ENCODE peak calls at places on chromosomes 3 and 15, in six cellular contexts. B is WERI-Rb-1; F is breast epithelium; K is tibial nerve; V is osteoblast; N is CD4-positive, alpha-beta T cell. P is an unnamed sample.

GRCh38 chr3:141707741-141708203 is 30.3 kb upstream of the RNF7 start:
- DNase-seq in B (no peak), F (no peak), K (no peak), V (peak; percentile 18), N (no peak), P (no peak)

GRCh38 chr15:51038258-51039042 is 56.3 kb downstream of the TNFAIP8L3 start:
- DNase-seq in B (no peak), F (no peak), K (no peak), V (peak; percentile 42), N (no peak), P (no peak)

GRCh38 chr15:99732711-99733267 is 448 bp downstream of the LYSMD4 start:
- DNase-seq in B (no peak), F (peak; percentile 24), K (no peak), V (peak; percentile 79), N (no peak), P (no peak)

GRCh38 chr15:68252925-68253534 is 23.5 kb upstream of the CLN6 start:
- DNase-seq in B (peak; percentile 49), F (no peak), K (peak; percentile 81), V (peak; percentile 92), N (no peak), P (no peak)

GRCh38 chr15:99085413-99086326 is 19.2 kb upstream of the SYNM start:
- DNase-seq in B (no peak), F (no peak), K (no peak), V (peak; percentile 69), N (no peak), P (no peak)

GRCh38 chr3:7070461-7070860 is 209.5 kb downstream of the GRM7 start:
- DNase-seq in B (no peak), F (no peak), K (no peak), V (no peak), N (no peak), P (no peak)

GRCh38 chr3:152073267-152073666 is 195.5 kb upstream of the MBNL1 start:
- DNase-seq in B (no peak), F (no peak), K (no peak), V (no peak), N (no peak), P (no peak)

GRCh38 chr3:151091685-151092352 is 6.4 kb downstream of the MED12L start:
- DNase-seq in B (no peak), F (no peak), K (no peak), V (no peak), N (no peak), P (no peak)

GRCh38 chr3:44476181-44476599 is 1.3 kb downstream of the ZNF445 start:
- DNase-seq in B (no peak), F (no peak), K (no peak), V (no peak), N (no peak), P (no peak)

GRCh38 chr3:170811515-170811914 is 58.5 kb downstream of the RPL22L1 start:
- DNase-seq in B (no peak), F (no peak), K (no peak), V (no peak), N (no peak), P (no peak)

GRCh38 chr3:197222816-197223419 is 75.5 kb downstream of the DLG1 start:
- DNase-seq in B (no peak), F (no peak), K (no peak), V (no peak), N (no peak), P (no peak)

GRCh38 chr3:131349946-131350347 is 31.6 kb upstream of the NUDT16 start:
- DNase-seq in B (no peak), F (no peak), K (no peak), V (peak; percentile 68), N (no peak), P (no peak)

GRCh38 chr15:47708595-47708994 is 8.7 kb upstream of the SEMA6D start:
- DNase-seq in B (no peak), F (no peak), K (no peak), V (no peak), N (no peak), P (no peak)

GRCh38 chr3:127750226-127751031 is 71.9 kb downstream of the MGLL start:
- DNase-seq in B (no peak), F (no peak), K (no peak), V (peak; percentile 91), N (no peak), P (no peak)

GRCh38 chr3:133152056-133152455 is 113.9 kb downstream of the TMEM108 start:
- DNase-seq in B (no peak), F (no peak), K (no peak), V (no peak), N (no peak), P (no peak)

GRCh38 chr15:41934843-41935242 is 37.5 kb downstream of the EHD4 start:
- DNase-seq in B (no peak), F (peak; percentile 87), K (no peak), V (no peak), N (peak; percentile 76), P (no peak)

GRCh38 chr3:51869304-51869703 is 6.1 kb downstream of the IQCF5 start:
- DNase-seq in B (no peak), F (no peak), K (no peak), V (no peak), N (no peak), P (no peak)

GRCh38 chr3:187966636-187967035 is 187.3 kb upstream of the LPP start:
- DNase-seq in B (no peak), F (no peak), K (no peak), V (no peak), N (no peak), P (no peak)

GRCh38 chr15:68821190-68821897 is 649 bp upstream of the ANP32A start:
- DNase-seq in B (no peak), F (no peak), K (no peak), V (peak; percentile 77), N (no peak), P (no peak)

GRCh38 chr15:84826369-84826823 is 9.2 kb downstream of the ALPK3 start:
- DNase-seq in B (peak; percentile 46), F (no peak), K (peak; percentile 57), V (no peak), N (no peak), P (no peak)

GRCh38 chr15:60530653-60531052 is 51.7 kb upstream of the ICE2 start:
- DNase-seq in B (no peak), F (no peak), K (no peak), V (no peak), N (no peak), P (no peak)

GRCh38 chr3:11637901-11638668 is 5.6 kb downstream of the VGLL4 start:
- DNase-seq in B (no peak), F (no peak), K (no peak), V (peak; percentile 32), N (no peak), P (no peak)

GRCh38 chr3:33067484-33067883 is 29.5 kb downstream of the GLB1 start:
- DNase-seq in B (no peak), F (no peak), K (no peak), V (no peak), N (no peak), P (no peak)

GRCh38 chr3:144295619-144296018 is 324.0 kb downstream of the DIPK2A start:
- DNase-seq in B (no peak), F (no peak), K (no peak), V (no peak), N (no peak), P (no peak)

GRCh38 chr15:51731549-51732267 is 5.7 kb downstream of the LYSMD2 start:
- DNase-seq in B (no peak), F (no peak), K (no peak), V (no peak), N (peak; percentile 24), P (no peak)

GRCh38 chr3:26070854-26071253 is 281.0 kb downstream of the OXSM start:
- DNase-seq in B (no peak), F (no peak), K (no peak), V (no peak), N (no peak), P (no peak)

GRCh38 chr3:58205981-58206380 is 4.8 kb downstream of the DNASE1L3 start:
- DNase-seq in B (no peak), F (no peak), K (no peak), V (no peak), N (no peak), P (no peak)
- H3K27ac ChIP-seq in B (no peak overlapping the region), F (no peak overlapping the region), K (no peak overlapping the region), V (no peak overlapping the region), N (no peak overlapping the region), P (no peak overlapping the region)

GRCh38 chr3:16741890-16742289 is 136.7 kb upstream of the DAZL start:
- DNase-seq in B (no peak), F (no peak), K (no peak), V (no peak), N (no peak), P (no peak)

GRCh38 chr3:16743276-16743675 is 138.1 kb upstream of the DAZL start:
- DNase-seq in B (no peak), F (no peak), K (no peak), V (no peak), N (no peak), P (no peak)

GRCh38 chr3:16740531-16740930 is 135.3 kb upstream of the DAZL start:
- DNase-seq in B (no peak), F (no peak), K (no peak), V (no peak), N (no peak), P (no peak)

GRCh38 chr3:16739416-16740091 is 134.3 kb upstream of the DAZL start:
- DNase-seq in B (no peak), F (no peak), K (no peak), V (no peak), N (no peak), P (no peak)

DNA sequence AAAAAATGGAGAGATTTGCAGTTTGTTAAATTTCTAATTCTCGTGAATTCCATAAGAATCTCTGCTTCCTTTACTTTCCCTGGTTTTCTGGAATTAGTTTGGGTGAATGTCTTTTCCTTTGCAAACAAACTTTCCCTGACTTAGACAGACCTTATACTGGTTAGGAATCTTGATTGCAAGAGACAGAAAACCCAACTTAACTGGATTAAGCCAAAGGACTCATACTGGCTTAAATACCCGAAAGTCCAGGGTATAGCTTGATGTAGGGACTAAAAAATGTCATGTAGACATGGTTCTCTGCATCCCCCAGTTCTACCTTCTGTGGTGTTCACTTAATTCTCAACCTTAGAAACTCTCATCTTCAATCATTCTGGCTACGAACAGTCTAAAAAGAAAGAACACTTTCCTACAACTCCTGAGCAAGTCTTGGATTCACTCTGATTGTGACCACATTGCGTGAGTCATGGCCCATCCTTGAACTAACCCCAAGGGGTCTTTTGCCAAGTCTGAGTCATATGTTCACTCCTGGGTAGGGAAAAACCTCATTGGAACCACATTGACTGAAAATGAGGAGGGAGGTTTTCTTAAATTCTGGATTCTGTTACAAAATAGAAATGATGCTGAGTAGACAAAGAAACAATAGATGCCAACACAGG is 136.0 kb upstream of the DAZL start:
- DNase-seq in B (no peak), F (no peak), K (peak; percentile 40), V (peak; percentile 76), N (no peak), P (no peak)
- H3K27ac ChIP-seq in B (no peak overlapping the region), F (no peak overlapping the region), K (no peak overlapping the region), V (peak overlapping the region; percentile 49), N (no peak overlapping the region), P (no peak overlapping the region)

DNA sequence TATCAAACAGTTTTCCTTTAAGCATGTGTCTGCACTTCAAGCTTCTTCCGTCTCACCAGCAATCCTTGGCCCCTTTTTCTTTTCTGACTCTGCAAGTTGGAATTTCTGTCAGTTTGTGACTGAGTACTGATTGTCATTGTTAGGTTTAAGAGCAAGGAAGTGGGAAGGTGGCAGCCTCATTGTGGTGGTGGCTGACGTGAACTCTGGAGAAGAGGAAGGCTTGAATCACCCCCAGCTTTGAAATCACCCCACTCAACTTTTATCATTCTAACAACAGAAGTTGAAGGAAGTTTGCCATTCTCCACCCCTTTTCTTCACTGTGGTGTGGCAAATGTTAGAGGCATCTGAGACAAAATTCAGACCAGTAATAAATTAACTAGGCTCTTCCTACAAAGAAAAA is 231.6 kb upstream of the AGTR1 start:
- DNase-seq in B (no peak), F (no peak), K (no peak), V (peak; percentile 58), N (no peak), P (no peak)
- H3K27ac ChIP-seq in B (no peak overlapping the region), F (no peak overlapping the region), K (no peak overlapping the region), V (peak overlapping the region; percentile 2), N (no peak overlapping the region), P (no peak overlapping the region)

GRCh38 chr15:64381000-64381751 is at the start of gene PCLAF:
- DNase-seq in B (peak; percentile 98), F (peak; percentile 92), K (peak; percentile 91), V (peak; percentile 99), N (peak; percentile 86), P (peak; percentile 97)
- H3K27ac ChIP-seq in B (peak within 1 kb of the TSS; percentile 93), F (no peak within 1 kb of the TSS), K (no peak within 1 kb of the TSS), V (peak within 1 kb of the TSS; percentile 8), N (no peak within 1 kb of the TSS), P (no peak within 1 kb of the TSS)